ENCODE peak calls at places on chromosomes 13 and 19, in eight cellular contexts. A, L, K, F, V, U, B and J are unnamed samples.

GRCh38 chr13:23512762-23513395 is 57.3 kb upstream of the TNFRSF19 start:
- DNase-seq in A (no peak), U (no peak), V (no peak), B (no peak), F (no peak), K (no peak), L (no peak), J (no peak)

GRCh38 chr19:1122972-1123363 is 19.2 kb downstream of the GPX4 start:
- DNase-seq in U (peak), V (peak), A (no peak), K (peak), B (peak), L (no peak), F (peak), J (peak)

GRCh38 chr19:29483641-29483920 is 42.2 kb upstream of the VSTM2B start:
- DNase-seq in U (no peak), B (no peak), V (no peak), F (no peak), L (no peak), K (peak), A (no peak), J (no peak)

GRCh38 chr19:40283414-40284250 is 1.5 kb downstream of the AKT2 start:
- DNase-seq in L (no peak), U (no peak), K (peak), A (no peak), B (peak), F (peak), V (no peak), J (peak)

GRCh38 chr19:41813911-41814310 is 17.5 kb downstream of the CEACAM3 start:
- DNase-seq in V (no peak), L (no peak), F (no peak), K (no peak), B (no peak), A (no peak), U (no peak), J (no peak)

GRCh38 chr13:27023385-27023784 is 148.2 kb downstream of the USP12 start:
- DNase-seq in F (no peak), K (no peak), A (no peak), U (no peak), V (no peak), L (no peak), B (no peak), J (no peak)

GRCh38 chr13:73672492-73672891 is 461.7 kb downstream of the KLF12 start:
- DNase-seq in K (no peak), U (peak), F (no peak), V (peak), B (no peak), L (no peak), A (no peak), J (no peak)

GRCh38 chr13:114115191-114115671 is 17.2 kb downstream of the RASA3 start:
- DNase-seq in U (peak), B (peak), F (peak), V (peak), A (peak), K (peak), L (peak), J (peak)

GRCh38 chr13:105346141-105346766 is 1189.2 kb downstream of the EFNB2 start:
- DNase-seq in A (no peak), K (no peak), B (peak), U (peak), L (no peak), V (peak), F (no peak), J (peak)

GRCh38 chr13:75357576-75358295 is 124.2 kb downstream of the TBC1D4 start:
- DNase-seq in U (peak), L (no peak), A (peak), B (peak), K (no peak), V (peak), F (no peak), J (peak)

GRCh38 chr19:5032101-5032967 is 63.4 kb downstream of the KDM4B start:
- DNase-seq in B (peak), A (peak), F (no peak), V (no peak), L (no peak), U (no peak), K (no peak), J (peak)

GRCh38 chr19:8505680-8506401 is 3.4 kb upstream of the PRAM1 start:
- DNase-seq in U (peak), F (peak), K (peak), B (peak), L (peak), V (peak), A (peak), J (peak)

GRCh38 chr19:44746946-44747738 is 1.4 kb upstream of the BCL3 start:
- DNase-seq in V (peak), B (peak), A (peak), U (peak), K (peak), L (peak), F (peak), J (peak)

GRCh38 chr13:21657538-21657937 is 13.3 kb upstream of the FGF9 start:
- DNase-seq in V (peak), A (no peak), F (no peak), U (peak), B (no peak), K (no peak), L (no peak), J (peak)

GRCh38 chr19:28508666-28509065 is 704.3 kb downstream of the UQCRFS1 start:
- DNase-seq in K (no peak), V (no peak), A (no peak), L (no peak), U (no peak), B (no peak), F (no peak), J (no peak)

GRCh38 chr19:47675859-47676258 is 37.4 kb upstream of the EHD2 start:
- DNase-seq in L (no peak), K (no peak), V (no peak), B (no peak), F (no peak), A (no peak), U (no peak), J (no peak)

GRCh38 chr13:106867249-106867648 is 299.3 kb upstream of the ARGLU1 start:
- DNase-seq in A (peak), U (no peak), K (no peak), B (peak), F (no peak), L (no peak), V (no peak), J (no peak)

GRCh38 chr13:40231311-40231710 is 435.1 kb downstream of the FOXO1 start:
- DNase-seq in A (no peak), U (no peak), B (no peak), F (no peak), L (no peak), V (no peak), K (no peak), J (no peak)

GRCh38 chr13:25345555-25345954 is 26.2 kb upstream of the ATP8A2 start:
- DNase-seq in U (peak), F (no peak), V (peak), A (no peak), K (no peak), L (no peak), B (no peak), J (no peak)

DNA sequence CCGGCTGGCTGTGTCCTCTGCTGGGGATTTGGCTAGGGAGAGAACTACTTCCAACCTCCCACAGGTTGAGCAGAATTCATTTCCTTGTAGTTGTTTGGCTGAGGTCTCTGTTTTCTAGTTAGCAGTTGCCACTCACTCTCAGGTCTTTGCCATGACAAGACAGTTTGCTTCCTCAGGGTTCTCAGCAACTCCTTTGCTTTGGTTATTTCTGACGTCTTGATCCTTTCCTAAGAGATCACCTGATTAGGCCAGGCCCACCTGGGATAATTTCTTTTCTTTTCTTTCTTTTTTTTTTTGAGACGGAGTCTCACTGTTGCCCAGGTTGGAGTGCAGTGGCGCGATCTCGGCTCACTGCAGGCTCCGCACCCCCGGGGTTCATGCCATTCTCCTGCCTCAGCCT is 9.4 kb upstream of the CACNG8 start:
- DNase-seq in A (no peak), U (no peak), B (no peak), F (no peak), L (no peak), K (no peak), V (no peak), J (no peak)
- H3K4me3 ChIP-seq in A (no peak), U (no peak), B (no peak), F (no peak), L (no peak), K (no peak), V (no peak), J (no peak)

GRCh38 chr19:31546561-31546960 is 197.3 kb upstream of the TSHZ3 start:
- DNase-seq in B (no peak), U (no peak), V (no peak), L (no peak), F (no peak), K (no peak), A (no peak), J (no peak)

GRCh38 chr19:31553112-31553843 is 204.0 kb upstream of the TSHZ3 start:
- DNase-seq in K (no peak), U (peak), F (peak), B (no peak), V (no peak), A (no peak), L (peak), J (no peak)

GRCh38 chr19:31545766-31546165 is 196.5 kb upstream of the TSHZ3 start:
- DNase-seq in U (no peak), B (no peak), V (no peak), K (no peak), F (no peak), A (no peak), L (no peak), J (no peak)

GRCh38 chr19:31553844-31554215 is 204.6 kb upstream of the TSHZ3 start:
- DNase-seq in L (peak), K (no peak), A (peak), F (peak), V (no peak), B (no peak), U (no peak), J (no peak)

GRCh38 chr19:31548941-31549340 is 199.7 kb upstream of the TSHZ3 start:
- DNase-seq in U (peak), B (peak), K (no peak), V (no peak), A (no peak), L (no peak), F (no peak), J (peak)
- TF ChIP-seq CTCF in U (no peak), B (peak), K (peak), V (peak), A (peak), L (no peak), F (no peak), J (peak)

DNA sequence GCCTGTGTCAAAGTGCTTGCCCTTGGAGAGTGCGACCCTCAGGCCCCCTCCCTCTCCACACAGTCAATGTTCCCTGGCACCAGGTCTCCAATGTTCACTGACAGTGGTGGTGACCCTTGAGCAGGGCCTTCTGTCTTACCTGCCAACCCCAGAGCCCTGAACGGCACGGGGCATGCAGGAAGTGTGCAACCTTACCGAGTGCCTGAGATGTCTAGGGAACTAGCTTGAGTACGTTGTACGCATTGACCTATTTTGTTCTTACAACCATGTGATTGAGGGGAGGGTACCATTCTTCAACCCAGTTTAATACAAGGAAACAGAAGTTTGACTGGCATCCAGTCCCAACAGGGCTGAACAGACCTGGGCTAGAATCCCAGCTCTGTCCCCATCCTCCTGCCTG is 13.2 kb downstream of the MAG start:
- DNase-seq in A (no peak), B (no peak), K (no peak), L (no peak), U (no peak), V (no peak), F (no peak), J (no peak)
- H3K4me3 ChIP-seq in A (no peak), B (no peak), K (no peak), L (no peak), U (no peak), V (no peak), F (no peak), J (no peak)

GRCh38 chr19:18518639-18519038 is 3.2 kb downstream of the ELL start:
- DNase-seq in A (no peak), L (no peak), U (no peak), F (no peak), V (no peak), K (no peak), B (no peak), J (no peak)

GRCh38 chr19:18513868-18514267 is 8.0 kb downstream of the ELL start:
- DNase-seq in K (no peak), B (no peak), F (peak), A (peak), U (no peak), V (no peak), L (no peak), J (peak)

GRCh38 chr19:18515959-18516358 is 5.9 kb downstream of the ELL start:
- DNase-seq in V (no peak), B (no peak), A (no peak), F (no peak), K (no peak), U (no peak), L (no peak), J (no peak)

GRCh38 chr19:18517606-18518005 is 4.3 kb downstream of the ELL start:
- DNase-seq in V (no peak), F (no peak), L (no peak), B (no peak), U (no peak), A (no peak), K (no peak), J (no peak)

GRCh38 chr19:18514800-18515682 is 6.8 kb downstream of the ELL start:
- DNase-seq in B (peak), A (peak), K (peak), V (peak), L (no peak), U (peak), F (peak), J (peak)
- TF ChIP-seq CTCF in B (no peak), A (no peak), K (no peak), V (no peak), L (no peak), U (no peak), F (no peak), J (no peak)

GRCh38 chr13:95697052-95697680 is 20.2 kb downstream of the DNAJC3 start:
- DNase-seq in F (no peak), V (no peak), L (no peak), B (no peak), U (no peak), K (no peak), A (no peak), J (no peak)

DNA sequence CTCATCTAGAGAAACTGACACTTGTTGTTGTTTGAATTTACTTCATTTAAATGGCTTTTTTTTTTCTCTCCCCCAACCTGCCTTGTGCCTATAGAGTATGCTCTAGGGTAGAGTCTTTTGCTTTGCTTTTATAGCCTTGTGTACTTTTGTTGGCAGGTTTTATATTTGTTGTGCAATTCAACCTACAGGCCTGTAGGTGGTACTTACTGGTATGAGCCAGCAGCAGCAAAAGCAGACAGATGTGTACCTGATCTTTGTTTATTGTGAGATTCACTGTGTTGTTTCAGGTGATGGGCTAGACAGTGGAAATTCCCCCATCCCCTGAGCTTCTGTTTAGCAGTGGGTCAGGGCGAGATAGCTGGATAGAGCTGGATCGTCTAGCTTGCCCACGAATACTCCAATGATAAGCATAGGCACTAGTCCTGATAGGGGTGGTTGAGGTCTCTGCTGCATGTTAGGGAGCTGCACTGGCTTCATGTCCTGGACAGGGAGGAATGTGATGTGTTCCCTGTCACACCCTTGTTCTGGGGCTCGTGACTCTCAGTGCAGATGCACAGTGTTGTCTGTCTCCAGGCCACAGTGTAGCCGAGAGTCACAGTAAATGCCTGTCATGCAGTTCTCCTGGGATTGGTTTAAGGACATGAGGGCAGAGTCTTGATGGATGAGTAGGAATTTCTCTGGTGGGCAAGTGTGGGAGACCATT is 21.3 kb downstream of the DNAJC3 start:
- DNase-seq in A (no peak), L (no peak), B (peak), V (peak), U (peak), K (no peak), F (no peak), J (no peak)
- H3K4me3 ChIP-seq in A (no peak), L (no peak), B (no peak), V (no peak), U (no peak), K (no peak), F (no peak), J (no peak)

DNA sequence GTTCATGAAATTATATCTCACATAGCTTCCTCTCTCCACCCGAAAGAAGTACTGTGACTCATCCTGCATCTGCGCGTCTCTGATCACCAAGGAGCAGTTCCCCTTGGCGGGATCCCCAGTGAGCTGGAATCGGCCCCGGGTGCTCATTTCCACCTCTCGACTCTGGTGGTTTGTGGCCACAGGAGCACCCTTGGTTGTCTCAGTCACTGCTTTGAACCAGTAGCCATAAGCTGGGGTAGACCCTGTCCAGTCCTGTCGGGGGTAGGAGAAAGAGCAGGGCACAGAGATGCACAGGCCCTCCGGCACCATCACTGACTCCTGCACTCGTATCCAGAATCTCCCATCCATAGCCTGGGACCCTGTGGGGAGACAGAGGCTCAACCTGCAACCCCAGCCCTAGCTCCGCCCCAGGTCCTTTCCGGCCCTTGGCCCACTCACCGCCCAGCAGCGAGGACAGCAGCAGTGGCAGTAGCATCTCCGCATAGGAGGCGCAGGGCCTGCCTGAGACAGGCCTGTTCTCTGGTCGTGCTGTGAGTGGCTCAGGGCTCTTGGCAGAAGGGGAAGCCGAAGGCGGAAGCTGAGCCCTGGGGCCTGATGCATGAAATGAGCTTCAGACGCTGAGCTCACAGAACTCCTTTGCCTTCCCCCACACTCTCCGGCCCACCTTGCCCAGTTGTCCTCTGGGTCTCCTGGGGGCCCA is at the start of gene SIGLEC10:
- DNase-seq in U (no peak), A (no peak), V (no peak), K (peak), B (no peak), F (no peak), L (no peak), J (no peak)
- TF ChIP-seq CTCF in U (no peak), A (no peak), V (no peak), K (no peak), B (no peak), F (no peak), L (no peak), J (no peak)